ENCODE peak calls at places on chromosomes 5 and 9, in eight cellular contexts. D, O, W, Q, T, M, C and J are unnamed samples.

GRCh38 chr5:143557061-143557818 is 153.8 kb upstream of the NR3C1 start:
- DNase-seq in T (no peak), Q (peak), W (no peak), C (no peak), O (no peak), M (no peak), D (no peak), J (peak)

GRCh38 chr5:56264417-56265025 is 31.4 kb upstream of the ANKRD55 start:
- DNase-seq in Q (peak), T (no peak), O (no peak), C (no peak), M (no peak), W (peak), D (no peak), J (peak)

GRCh38 chr5:147510885-147511284 is 1.0 kb upstream of the DPYSL3 start:
- DNase-seq in W (no peak), C (no peak), M (no peak), Q (no peak), D (no peak), O (no peak), T (no peak), J (no peak)

GRCh38 chr9:33921967-33922895 is 105.3 kb downstream of the UBE2R2 start:
- DNase-seq in T (no peak), W (peak), C (no peak), Q (no peak), O (no peak), M (no peak), D (peak), J (no peak)

GRCh38 chr9:130073373-130073772 is 19.7 kb downstream of the GPR107 start:
- DNase-seq in D (no peak), T (peak), Q (peak), O (no peak), W (no peak), M (no peak), C (no peak), J (no peak)

GRCh38 chr9:4666042-4666699 is at the start of gene SPATA6L:
- DNase-seq in W (no peak), Q (peak), C (no peak), O (peak), M (peak), T (peak), D (peak), J (peak)

GRCh38 chr9:91422832-91423711 is 560 bp downstream of the NFIL3 start:
- DNase-seq in O (peak), C (peak), T (peak), Q (peak), D (peak), M (peak), W (peak), J (peak)

GRCh38 chr5:18745591-18745987 is 1111.3 kb downstream of the TAF11L14 start:
- DNase-seq in O (no peak), M (no peak), W (peak), Q (no peak), T (peak), D (peak), C (no peak), J (peak)

GRCh38 chr5:139651863-139652787 is 4.0 kb downstream of the CXXC5 start:
- DNase-seq in Q (peak), O (peak), T (peak), M (peak), C (peak), W (peak), D (peak), J (peak)

GRCh38 chr9:107484117-107484723 is 5.3 kb downstream of the KLF4 start:
- DNase-seq in W (peak), C (no peak), O (no peak), M (no peak), T (peak), Q (peak), D (no peak), J (peak)

GRCh38 chr5:98175474-98175873 is 598.0 kb upstream of the RGMB start:
- DNase-seq in Q (no peak), M (no peak), W (no peak), O (no peak), T (no peak), D (no peak), C (no peak), J (no peak)

GRCh38 chr5:108521841-108522506 is 140.1 kb upstream of the FBXL17 start:
- DNase-seq in O (no peak), M (no peak), W (peak), T (peak), D (no peak), C (no peak), Q (peak), J (peak)

GRCh38 chr5:127615916-127616315 is 33.0 kb upstream of the CTXN3 start:
- DNase-seq in C (no peak), M (no peak), Q (peak), T (no peak), W (no peak), D (no peak), O (no peak), J (no peak)

GRCh38 chr5:34913072-34913471 is 2.2 kb downstream of the RAD1 start:
- DNase-seq in D (no peak), C (no peak), T (no peak), Q (peak), O (no peak), W (no peak), M (no peak), J (no peak)

GRCh38 chr5:179858241-179858585 is 404 bp downstream of the MRNIP start:
- DNase-seq in O (peak), W (peak), Q (peak), D (peak), T (no peak), M (no peak), C (no peak), J (peak)

GRCh38 chr9:962023-962422 is 14.4 kb upstream of the DMRT3 start:
- DNase-seq in M (no peak), Q (peak), D (no peak), W (no peak), C (no peak), O (no peak), T (no peak), J (no peak)

GRCh38 chr9:98807070-98807810 is at the start of gene GALNT12:
- DNase-seq in M (no peak), T (no peak), C (no peak), Q (no peak), D (peak), W (peak), O (peak), J (peak)

GRCh38 chr9:131310833-131311554 is 21.5 kb downstream of the PLPP7 start:
- DNase-seq in T (peak), O (peak), W (no peak), M (peak), C (peak), Q (no peak), D (peak), J (peak)

GRCh38 chr5:146291421-146292074 is 47.1 kb upstream of the POU4F3 start:
- DNase-seq in W (peak), Q (peak), O (no peak), C (no peak), T (peak), D (no peak), M (no peak), J (peak)

GRCh38 chr9:98777618-98778017 is 18.7 kb downstream of the ANKS6 start:
- DNase-seq in D (no peak), M (no peak), Q (no peak), T (no peak), O (no peak), W (no peak), C (no peak), J (no peak)

GRCh38 chr9:84239341-84239740 is 101.2 kb downstream of the SLC28A3 start:
- DNase-seq in D (no peak), T (no peak), W (no peak), C (no peak), Q (peak), M (no peak), O (no peak), J (no peak)

DNA sequence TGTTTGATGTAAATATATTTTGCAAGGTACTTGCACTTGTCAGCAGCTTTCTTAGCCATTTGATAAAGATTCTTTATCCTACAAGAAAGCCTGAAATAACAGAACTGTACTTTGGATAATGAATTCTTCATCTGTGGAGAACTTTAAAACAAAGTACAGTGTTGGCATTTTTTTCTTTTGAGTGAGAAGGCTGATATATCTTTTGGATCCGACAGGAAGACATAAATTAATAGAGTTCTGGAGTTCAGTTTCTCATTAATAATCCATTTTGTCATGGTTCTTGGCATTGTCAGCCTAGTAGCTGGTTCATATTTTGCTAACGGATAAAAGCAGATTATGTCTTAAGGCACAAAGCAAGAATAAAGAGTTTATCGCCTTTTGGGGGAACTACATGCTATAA is 17.0 kb downstream of the PBX3 start:
- DNase-seq in D (no peak), M (no peak), Q (no peak), C (no peak), T (no peak), W (no peak), O (no peak), J (no peak)
- H3K27ac ChIP-seq in D (no peak), M (no peak), Q (no peak), C (no peak), T (no peak), W (no peak), O (no peak), J (no peak)

GRCh38 chr5:54909126-54909525 is 76.3 kb downstream of the ESM1 start:
- DNase-seq in W (no peak), Q (peak), T (no peak), D (no peak), O (no peak), C (no peak), M (no peak), J (no peak)
- H3K27ac ChIP-seq in W (no peak), Q (no peak), T (no peak), D (no peak), O (no peak), C (no peak), M (no peak), J (no peak)

GRCh38 chr9:109496126-109496707 is 1.9 kb downstream of the PTPN3 start:
- DNase-seq in M (no peak), T (no peak), O (no peak), Q (no peak), W (no peak), C (no peak), D (no peak), J (peak)
- H3K27ac ChIP-seq in M (no peak), T (no peak), O (no peak), Q (no peak), W (no peak), C (peak), D (no peak), J (peak)

DNA sequence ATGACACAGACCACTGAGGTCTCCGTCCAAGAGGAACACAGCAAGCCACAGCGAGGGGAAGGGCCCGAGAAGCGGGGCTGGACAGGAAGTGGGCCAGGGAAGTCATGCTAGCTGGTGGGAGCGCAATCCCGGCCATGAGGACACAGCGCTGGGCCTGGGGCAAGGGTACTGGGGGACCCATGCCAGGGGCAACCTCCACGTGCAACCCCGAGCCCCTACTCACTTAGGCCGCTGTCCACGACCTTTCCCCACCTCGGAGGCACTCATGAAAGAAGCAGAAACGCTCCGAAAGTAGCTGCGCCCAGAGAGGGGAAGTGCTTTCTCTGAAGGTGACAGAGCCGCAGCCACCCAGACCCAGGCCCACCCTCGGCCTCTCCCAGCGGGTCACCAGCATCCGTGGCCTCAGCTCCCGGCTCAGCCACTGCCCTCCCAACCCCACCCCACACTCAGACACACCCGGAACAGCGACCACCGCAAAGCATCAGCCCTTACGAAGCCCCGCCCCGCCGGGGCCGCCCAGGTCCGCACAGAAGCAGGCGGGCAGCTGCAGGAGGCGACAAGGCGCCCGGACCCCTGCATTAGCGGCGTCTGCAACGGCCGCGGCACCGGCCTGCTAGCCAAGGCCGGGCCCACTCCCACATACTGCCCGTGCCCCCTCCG is 782 bp downstream of the BICD2 start:
- DNase-seq in D (peak), Q (peak), M (peak), O (peak), W (peak), C (no peak), T (peak), J (no peak)
- H3K27ac ChIP-seq in D (peak), Q (peak), M (peak), O (peak), W (peak), C (peak), T (peak), J (no peak)

GRCh38 chr5:159091051-159091450 is 8.7 kb downstream of the EBF1 start:
- DNase-seq in D (no peak), O (no peak), T (no peak), C (no peak), Q (no peak), M (no peak), W (no peak), J (no peak)
- H3K27ac ChIP-seq in D (no peak), O (no peak), T (no peak), C (peak), Q (no peak), M (peak), W (peak), J (no peak)

GRCh38 chr9:69391946-69392345 is 66.9 kb downstream of the ENTREP1 start:
- DNase-seq in M (no peak), T (peak), C (peak), D (no peak), Q (no peak), O (no peak), W (no peak), J (no peak)
- H3K27ac ChIP-seq in M (peak), T (peak), C (peak), D (no peak), Q (no peak), O (no peak), W (no peak), J (no peak)

DNA sequence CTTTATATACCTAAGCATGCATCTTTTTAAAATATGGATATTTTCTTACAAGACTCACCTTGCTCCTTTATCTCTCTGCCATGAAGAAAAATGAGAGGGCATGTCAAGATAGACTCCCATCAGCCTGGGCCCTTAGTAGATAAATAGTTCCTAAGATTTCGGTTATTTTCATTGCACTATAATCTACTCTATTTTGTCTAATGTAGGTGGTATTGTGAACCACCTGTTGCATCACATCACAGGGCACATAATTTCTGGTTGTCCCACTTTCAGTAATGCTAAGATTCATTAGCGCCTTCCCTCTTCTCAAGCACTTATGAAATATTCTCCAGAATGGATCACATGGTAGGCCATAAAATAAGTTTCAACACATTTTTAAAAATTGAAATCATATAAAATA is 202.5 kb upstream of the ADRA1B start:
- DNase-seq in Q (no peak), T (no peak), W (no peak), C (no peak), D (no peak), M (no peak), O (no peak), J (no peak)
- H3K27ac ChIP-seq in Q (no peak), T (no peak), W (no peak), C (no peak), D (no peak), M (no peak), O (no peak), J (no peak)